ENCODE peak calls at places on chromosome 12, in nine cellular contexts. One of them, this sample, is unnamed.
A peak's percentile ranks its signal among the peaks of the same experiment; 100 is the strongest.

GRCh38 chr12:19052689-19053088 is 76.8 kb upstream of the PLEKHA5 start:
- DNase-seq in activated CD4-positive, CD25-positive, alpha-beta regulatory T cell treated with anti-CD3 and anti-CD28 coated beads, Interleukin-2, amount 50 U/mL, for 72 hours: no peak
- DNase-seq in thoracic aorta: no peak
- DNase-seq in nucleus accumbens: no peak
- DNase-seq in EH: no peak
- DNase-seq in COLO829: no peak
- DNase-seq in HEK293T: no peak
- DNase-seq in lung: no peak
- DNase-seq in T-helper 9 cell: no peak
- DNase-seq in this sample: no peak

GRCh38 chr12:14911131-14911530 is 25.5 kb upstream of the MGP start:
- DNase-seq in EH: no peak
- DNase-seq in nucleus accumbens: no peak
- DNase-seq in HEK293T: no peak
- DNase-seq in thoracic aorta: no peak
- DNase-seq in COLO829: no peak
- DNase-seq in lung: no peak
- DNase-seq in activated CD4-positive, CD25-positive, alpha-beta regulatory T cell treated with anti-CD3 and anti-CD28 coated beads, Interleukin-2, amount 50 U/mL, for 72 hours: no peak
- DNase-seq in T-helper 9 cell: no peak
- DNase-seq in this sample: no peak

GRCh38 chr12:19739195-19739776 is 300.0 kb downstream of the AEBP2 start:
- DNase-seq in activated CD4-positive, CD25-positive, alpha-beta regulatory T cell treated with anti-CD3 and anti-CD28 coated beads, Interleukin-2, amount 50 U/mL, for 72 hours: no peak
- DNase-seq in nucleus accumbens: no peak
- DNase-seq in lung: no peak
- DNase-seq in T-helper 9 cell: no peak
- DNase-seq in EH: peak; percentile 77
- DNase-seq in thoracic aorta: peak; percentile 5
- DNase-seq in HEK293T: peak; percentile 20
- DNase-seq in COLO829: peak; percentile 50
- DNase-seq in this sample: peak; percentile 13

GRCh38 chr12:67531051-67531450 is 117.5 kb upstream of the DYRK2 start:
- DNase-seq in EH: peak; percentile 25
- DNase-seq in lung: no peak
- DNase-seq in thoracic aorta: no peak
- DNase-seq in nucleus accumbens: no peak
- DNase-seq in COLO829: no peak
- DNase-seq in T-helper 9 cell: no peak
- DNase-seq in activated CD4-positive, CD25-positive, alpha-beta regulatory T cell treated with anti-CD3 and anti-CD28 coated beads, Interleukin-2, amount 50 U/mL, for 72 hours: no peak
- DNase-seq in HEK293T: no peak
- DNase-seq in this sample: no peak

GRCh38 chr12:95996034-95996658 is at the start of gene HAL:
- DNase-seq in lung: peak; percentile 52
- DNase-seq in activated CD4-positive, CD25-positive, alpha-beta regulatory T cell treated with anti-CD3 and anti-CD28 coated beads, Interleukin-2, amount 50 U/mL, for 72 hours: no peak
- DNase-seq in T-helper 9 cell: no peak
- DNase-seq in thoracic aorta: no peak
- DNase-seq in COLO829: no peak
- DNase-seq in HEK293T: no peak
- DNase-seq in EH: no peak
- DNase-seq in nucleus accumbens: no peak
- DNase-seq in this sample: no peak

GRCh38 chr12:113633678-113634332 is 162.1 kb upstream of the LHX5 start:
- DNase-seq in lung: no peak
- DNase-seq in thoracic aorta: no peak
- DNase-seq in T-helper 9 cell: no peak
- DNase-seq in activated CD4-positive, CD25-positive, alpha-beta regulatory T cell treated with anti-CD3 and anti-CD28 coated beads, Interleukin-2, amount 50 U/mL, for 72 hours: no peak
- DNase-seq in nucleus accumbens: no peak
- DNase-seq in EH: no peak
- DNase-seq in HEK293T: no peak
- DNase-seq in COLO829: no peak
- DNase-seq in this sample: no peak

GRCh38 chr12:68534108-68534507 is 76.6 kb upstream of the RAP1B start:
- DNase-seq in COLO829: no peak
- DNase-seq in HEK293T: no peak
- DNase-seq in EH: no peak
- DNase-seq in nucleus accumbens: no peak
- DNase-seq in activated CD4-positive, CD25-positive, alpha-beta regulatory T cell treated with anti-CD3 and anti-CD28 coated beads, Interleukin-2, amount 50 U/mL, for 72 hours: no peak
- DNase-seq in thoracic aorta: no peak
- DNase-seq in T-helper 9 cell: no peak
- DNase-seq in lung: no peak
- DNase-seq in this sample: no peak

GRCh38 chr12:71476513-71476912 is 36.9 kb downstream of the LGR5 start:
- DNase-seq in nucleus accumbens: no peak
- DNase-seq in lung: no peak
- DNase-seq in thoracic aorta: peak; percentile 20
- DNase-seq in COLO829: no peak
- DNase-seq in EH: peak; percentile 93
- DNase-seq in T-helper 9 cell: no peak
- DNase-seq in activated CD4-positive, CD25-positive, alpha-beta regulatory T cell treated with anti-CD3 and anti-CD28 coated beads, Interleukin-2, amount 50 U/mL, for 72 hours: no peak
- DNase-seq in HEK293T: no peak
- DNase-seq in this sample: no peak

GRCh38 chr12:121538699-121539061 is 42.1 kb downstream of the KDM2B start:
- DNase-seq in thoracic aorta: no peak
- DNase-seq in T-helper 9 cell: no peak
- DNase-seq in EH: peak; percentile 24
- DNase-seq in HEK293T: peak; percentile 22
- DNase-seq in lung: no peak
- DNase-seq in activated CD4-positive, CD25-positive, alpha-beta regulatory T cell treated with anti-CD3 and anti-CD28 coated beads, Interleukin-2, amount 50 U/mL, for 72 hours: no peak
- DNase-seq in nucleus accumbens: no peak
- DNase-seq in COLO829: no peak
- DNase-seq in this sample: no peak

GRCh38 chr12:636632-637031 is 26.6 kb downstream of the NINJ2 start:
- DNase-seq in COLO829: no peak
- DNase-seq in activated CD4-positive, CD25-positive, alpha-beta regulatory T cell treated with anti-CD3 and anti-CD28 coated beads, Interleukin-2, amount 50 U/mL, for 72 hours: no peak
- DNase-seq in EH: no peak
- DNase-seq in thoracic aorta: no peak
- DNase-seq in nucleus accumbens: no peak
- DNase-seq in lung: no peak
- DNase-seq in HEK293T: no peak
- DNase-seq in T-helper 9 cell: no peak
- DNase-seq in this sample: no peak

This sample was measured in frontal cortex.